ENCODE peak calls at places on chromosome 20, in ten cellular contexts. B, T, G, S, C, H, O, K, F and R are unnamed samples.

GRCh38 chr20:1622450-1622849 is 2.6 kb upstream of the SIRPB1 start:
- DNase-seq in B (no peak), T (no peak), G (no peak), S (no peak), C (no peak), H (no peak), O (no peak), K (no peak), F (no peak), R (no peak)

GRCh38 chr20:22630698-22631097 is 46.3 kb upstream of the FOXA2 start:
- DNase-seq in B (no peak), T (no peak), G (no peak), S (peak), C (no peak), H (no peak), O (no peak), K (no peak), F (no peak), R (no peak)

GRCh38 chr20:51640743-51641142 is 98.2 kb upstream of the NFATC2 start:
- DNase-seq in B (no peak), T (peak), G (no peak), S (no peak), C (no peak), H (no peak), O (no peak), K (no peak), F (no peak), R (no peak)

GRCh38 chr20:4657096-4657495 is 64.6 kb upstream of the PRND start:
- DNase-seq in B (no peak), T (no peak), G (no peak), S (no peak), C (no peak), H (no peak), O (no peak), K (no peak), F (no peak), R (no peak)

GRCh38 chr20:59603176-59603575 is 1.2 kb upstream of the PHACTR3 start:
- DNase-seq in B (no peak), T (no peak), G (no peak), S (no peak), C (no peak), H (no peak), O (no peak), K (no peak), F (no peak), R (no peak)

GRCh38 chr20:46960536-46960935 is 65.9 kb downstream of the EYA2 start:
- DNase-seq in B (no peak), T (no peak), G (no peak), S (no peak), C (no peak), H (no peak), O (no peak), K (no peak), F (no peak), R (no peak)

GRCh38 chr20:56955673-56956072 is 310.8 kb downstream of the BMP7 start:
- DNase-seq in B (no peak), T (no peak), G (no peak), S (no peak), C (no peak), H (no peak), O (no peak), K (no peak), F (no peak), R (no peak)

GRCh38 chr20:63574829-63575720 is 1.0 kb upstream of the HELZ2 start:
- DNase-seq in B (no peak), T (peak), G (no peak), S (no peak), C (no peak), H (no peak), O (no peak), K (no peak), F (no peak), R (no peak)

GRCh38 chr20:47487175-47487917 is 14.3 kb upstream of the NCOA3 start:
- DNase-seq in B (no peak), T (peak), G (no peak), S (no peak), C (no peak), H (no peak), O (no peak), K (peak), F (no peak), R (no peak)

GRCh38 chr20:62501801-62502495 is 26.2 kb upstream of the GATA5 start:
- DNase-seq in B (no peak), T (peak), G (no peak), S (no peak), C (no peak), H (peak), O (no peak), K (peak), F (no peak), R (no peak)

GRCh38 chr20:14777571-14777970 is 440.2 kb upstream of the FLRT3 start:
- DNase-seq in B (no peak), T (peak), G (no peak), S (no peak), C (no peak), H (no peak), O (no peak), K (no peak), F (no peak), R (no peak)

GRCh38 chr20:58716476-58717277 is 24.1 kb downstream of the NPEPL1 start:
- DNase-seq in B (no peak), T (peak), G (peak), S (peak), C (peak), H (no peak), O (peak), K (no peak), F (no peak), R (peak)

GRCh38 chr20:46807998-46808397 is 86.6 kb upstream of the EYA2 start:
- DNase-seq in B (no peak), T (no peak), G (no peak), S (no peak), C (no peak), H (no peak), O (no peak), K (no peak), F (no peak), R (no peak)

GRCh38 chr20:59184880-59185447 is 21.3 kb downstream of the ZNF831 start:
- DNase-seq in B (no peak), T (no peak), G (no peak), S (no peak), C (no peak), H (no peak), O (no peak), K (no peak), F (no peak), R (no peak)

GRCh38 chr20:63702751-63703470 is 4.9 kb downstream of the ARFRP1 start:
- DNase-seq in B (no peak), T (no peak), G (no peak), S (no peak), C (peak), H (no peak), O (no peak), K (no peak), F (no peak), R (no peak)

GRCh38 chr20:11136691-11137090 is 462.9 kb upstream of the JAG1 start:
- DNase-seq in B (no peak), T (no peak), G (no peak), S (no peak), C (no peak), H (no peak), O (no peak), K (no peak), F (no peak), R (no peak)

GRCh38 chr20:63955281-63955845 is 853 bp downstream of the UCKL1 start:
- DNase-seq in B (no peak), T (peak), G (no peak), S (no peak), C (no peak), H (peak), O (no peak), K (peak), F (no peak), R (no peak)

GRCh38 chr20:59094576-59094975 is 52.0 kb upstream of the PRELID3B start:
- DNase-seq in B (no peak), T (no peak), G (no peak), S (no peak), C (no peak), H (no peak), O (no peak), K (no peak), F (no peak), R (no peak)

GRCh38 chr20:19404836-19405235 is 192.4 kb downstream of the SLC24A3 start:
- DNase-seq in B (no peak), T (no peak), G (no peak), S (no peak), C (no peak), H (no peak), O (no peak), K (no peak), F (no peak), R (no peak)

GRCh38 chr20:17611540-17612286 is 41.8 kb downstream of the DSTN start:
- DNase-seq in B (no peak), T (peak), G (no peak), S (peak), C (peak), H (peak), O (no peak), K (no peak), F (peak), R (no peak)

GRCh38 chr20:63544958-63545516 is 2.5 kb downstream of the SRMS start:
- DNase-seq in B (no peak), T (no peak), G (no peak), S (peak), C (no peak), H (peak), O (no peak), K (no peak), F (peak), R (no peak)

GRCh38 chr20:41166201-41167117 is 29.1 kb downstream of the PLCG1 start:
- DNase-seq in B (no peak), T (no peak), G (no peak), S (no peak), C (no peak), H (no peak), O (no peak), K (peak), F (no peak), R (no peak)

DNA sequence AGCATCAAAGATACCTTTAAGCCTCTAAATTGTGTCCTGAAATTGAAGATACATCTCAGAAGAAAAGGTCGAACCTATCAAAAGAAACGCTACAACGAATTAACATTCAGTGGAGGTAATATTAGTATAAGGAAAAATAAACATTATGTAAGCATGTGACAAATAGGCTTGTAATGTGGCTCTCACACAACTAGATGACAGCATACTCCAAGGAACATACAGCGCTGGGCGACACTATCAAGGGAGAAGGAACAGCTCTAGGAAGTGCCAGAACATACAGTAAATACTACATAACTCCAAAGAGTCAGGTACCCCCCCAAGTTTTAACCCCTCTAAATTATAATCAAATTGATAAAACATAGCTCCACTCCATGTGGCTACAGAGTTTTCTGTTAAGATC is 103.5 kb downstream of the LAMP5 start:
- DNase-seq in B (no peak), T (peak), G (no peak), S (peak), C (no peak), H (peak), O (peak), K (no peak), F (peak), R (no peak)
- TF ChIP-seq CTCF in B (peak), T (no peak), G (no peak), S (peak), C (no peak), H (peak), O (no peak), K (no peak), F (peak), R (peak)

GRCh38 chr20:32480361-32481199 is 104.6 kb downstream of the NOL4L start:
- DNase-seq in B (no peak), T (no peak), G (no peak), S (no peak), C (peak), H (no peak), O (no peak), K (no peak), F (no peak), R (no peak)

GRCh38 chr20:32479697-32480140 is 105.4 kb downstream of the NOL4L start:
- DNase-seq in B (no peak), T (no peak), G (no peak), S (no peak), C (peak), H (no peak), O (no peak), K (no peak), F (no peak), R (no peak)

GRCh38 chr20:32478576-32478975 is 106.6 kb downstream of the NOL4L start:
- DNase-seq in B (no peak), T (no peak), G (no peak), S (no peak), C (peak), H (no peak), O (no peak), K (no peak), F (no peak), R (no peak)

GRCh38 chr20:32477594-32478512 is 107.3 kb downstream of the NOL4L start:
- DNase-seq in B (no peak), T (peak), G (no peak), S (peak), C (peak), H (no peak), O (no peak), K (no peak), F (no peak), R (no peak)

GRCh38 chr20:32479012-32479411 is 106.1 kb downstream of the NOL4L start:
- DNase-seq in B (no peak), T (no peak), G (no peak), S (no peak), C (peak), H (no peak), O (no peak), K (no peak), F (no peak), R (no peak)
- TF ChIP-seq CTCF in B (no peak), T (no peak), G (no peak), S (no peak), C (no peak), H (no peak), O (no peak), K (no peak), F (no peak), R (no peak)

DNA sequence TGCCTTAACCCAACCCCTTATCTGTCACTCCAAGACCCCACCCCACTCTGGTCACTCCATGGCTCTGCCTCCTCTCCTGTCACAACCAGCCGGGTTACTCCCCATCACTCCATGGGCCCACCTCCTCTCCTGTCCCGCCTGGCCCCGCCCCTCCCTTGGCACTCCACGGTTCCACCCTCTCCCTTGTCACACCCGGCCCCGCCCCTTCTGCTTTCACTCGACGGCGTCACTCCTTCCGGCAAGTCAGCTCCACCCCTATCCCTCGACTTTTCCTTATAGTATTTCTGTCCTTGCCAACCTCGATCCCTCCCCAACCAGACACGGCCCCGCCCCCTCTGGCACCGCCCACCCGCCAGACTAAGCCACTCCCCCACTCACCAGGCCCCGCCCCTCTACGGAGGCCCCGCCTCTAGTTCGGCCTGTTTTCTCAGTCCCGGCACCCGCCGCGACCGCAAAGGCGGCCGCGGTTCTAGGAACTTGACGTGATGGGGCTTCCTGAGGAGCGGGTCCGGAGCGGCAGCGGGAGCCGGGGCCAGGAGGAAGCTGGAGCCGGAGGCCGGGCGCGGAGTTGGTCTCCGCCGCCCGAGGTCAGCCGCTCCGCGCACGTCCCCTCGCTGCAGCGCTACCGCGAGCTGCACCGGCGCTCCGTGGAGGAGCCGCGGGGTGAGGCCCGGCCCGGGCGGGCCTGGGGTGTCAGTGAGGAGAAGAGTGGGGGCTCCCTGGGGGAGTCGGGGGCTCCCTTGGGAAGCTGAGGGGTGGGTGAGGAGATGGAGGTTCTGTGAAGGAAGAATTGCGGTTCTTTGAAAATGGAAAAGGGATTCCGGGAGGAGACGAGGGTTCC is at the start of gene ACSS2:
- DNase-seq in B (peak), T (peak), G (peak), S (peak), C (peak), H (peak), O (peak), K (peak), F (peak), R (peak)
- TF ChIP-seq CTCF in B (no peak), T (no peak), G (no peak), S (no peak), C (no peak), H (no peak), O (peak), K (no peak), F (no peak), R (no peak)

DNA sequence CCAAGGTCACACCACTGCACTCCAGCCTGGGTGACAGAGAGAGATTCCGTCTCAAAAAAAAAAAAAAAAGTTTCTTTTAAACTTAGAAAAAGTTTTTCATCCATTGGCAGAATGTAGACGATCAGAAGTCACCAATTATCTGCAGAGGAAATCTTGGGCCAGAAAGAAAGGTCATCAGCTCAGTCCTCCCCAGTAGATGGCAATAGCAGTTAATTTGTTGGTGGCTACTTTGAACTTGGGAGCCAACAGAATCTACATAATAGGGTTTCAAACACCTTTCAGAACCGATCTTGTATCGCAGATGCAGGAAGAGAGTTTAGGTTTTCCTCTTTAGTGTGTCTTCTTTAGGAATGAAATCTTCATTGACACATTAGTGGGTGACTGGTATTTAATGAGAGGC is 41.7 kb downstream of the LBP start:
- DNase-seq in B (no peak), T (no peak), G (no peak), S (no peak), C (no peak), H (no peak), O (no peak), K (no peak), F (no peak), R (no peak)
- TF ChIP-seq CTCF in B (no peak), T (no peak), G (no peak), S (no peak), C (no peak), H (no peak), O (no peak), K (no peak), F (peak), R (no peak)